ENCODE peak calls at places on chromosome 11, in six cellular contexts. K, J, X, B, Q and V are unnamed samples.
A peak's percentile ranks its signal among the peaks of the same experiment; 100 is the strongest.

GRCh38 chr11:22846726-22847125 is 13.5 kb downstream of the CCDC179 start:
- DNase-seq in Q (no peak), K (no peak), X (no peak), B (no peak), J (no peak), V (no peak)

GRCh38 chr11:75554258-75555022 is 7.6 kb upstream of the SERPINH1 start:
- DNase-seq in J (peak; percentile 74), B (peak; percentile 82), Q (peak; percentile 99), X (no peak), K (peak; percentile 74), V (peak; percentile 100)

GRCh38 chr11:63837719-63838118 is 1.2 kb upstream of the MARK2 start:
- DNase-seq in X (no peak), K (peak; percentile 39), Q (no peak), J (peak; percentile 53), B (peak; percentile 40), V (no peak)

GRCh38 chr11:131172011-131172410 is 198.4 kb upstream of the NTM start:
- DNase-seq in K (no peak), J (no peak), Q (no peak), X (no peak), B (no peak), V (no peak)

GRCh38 chr11:69173925-69174591 is 18.3 kb downstream of the SMIM38 start:
- DNase-seq in X (no peak), B (no peak), Q (peak; percentile 34), J (no peak), K (no peak), V (no peak)

GRCh38 chr11:76005746-76006145 is 190.7 kb downstream of the UVRAG start:
- DNase-seq in Q (no peak), K (no peak), X (no peak), B (no peak), J (no peak), V (no peak)

GRCh38 chr11:12201016-12201985 is 90.9 kb downstream of the MICAL2 start:
- DNase-seq in J (no peak), K (no peak), B (no peak), Q (peak; percentile 98), X (no peak), V (peak; percentile 40)

GRCh38 chr11:92765965-92766371 is 203.5 kb upstream of the MTNR1B start:
- DNase-seq in K (peak; percentile 19), X (no peak), Q (no peak), B (no peak), J (peak; percentile 33), V (no peak)

GRCh38 chr11:79864882-79865281 is 424.1 kb upstream of the TENM4 start:
- DNase-seq in B (peak; percentile 63), Q (no peak), X (no peak), K (no peak), J (no peak), V (no peak)

GRCh38 chr11:30406978-30407762 is 84.3 kb downstream of the ARL14EP start:
- DNase-seq in Q (no peak), X (no peak), B (no peak), K (no peak), J (no peak), V (no peak)

GRCh38 chr11:13223112-13223511 is 54.5 kb upstream of the BMAL1 start:
- DNase-seq in X (no peak), K (no peak), J (no peak), B (no peak), Q (no peak), V (no peak)

GRCh38 chr11:67646535-67647336 is 3.8 kb downstream of the ACY3 start:
- DNase-seq in X (peak; percentile 25), K (no peak), Q (no peak), J (no peak), B (peak; percentile 79), V (no peak)

GRCh38 chr11:63020671-63021255 is 5.1 kb upstream of the SLC22A8 start:
- DNase-seq in B (no peak), Q (no peak), K (no peak), X (peak; percentile 14), J (no peak), V (no peak)

GRCh38 chr11:16097543-16097942 is 258.8 kb downstream of the SOX6 start:
- DNase-seq in Q (no peak), B (peak; percentile 10), X (no peak), K (no peak), J (no peak), V (no peak)

GRCh38 chr11:121540627-121541026 is 87.9 kb upstream of the SORL1-AS1 start:
- DNase-seq in Q (no peak), K (no peak), X (no peak), J (no peak), B (no peak), V (no peak)

GRCh38 chr11:2776351-2777061 is 76.7 kb upstream of the KCNQ1OT1 start:
- DNase-seq in K (peak; percentile 25), X (no peak), Q (no peak), J (peak; percentile 26), B (no peak), V (no peak)

GRCh38 chr11:14578551-14578956 is 58.4 kb upstream of the PSMA1 start:
- DNase-seq in Q (no peak), K (no peak), B (peak; percentile 43), X (peak; percentile 74), J (peak; percentile 30), V (peak; percentile 76)

GRCh38 chr11:126989942-126990715 is 10.4 kb downstream of the KIRREL3 start:
- DNase-seq in J (peak; percentile 62), Q (no peak), B (peak; percentile 66), X (peak; percentile 35), K (peak; percentile 62), V (peak; percentile 32)

GRCh38 chr11:93572171-93572570 is 29.0 kb upstream of the SMCO4 start:
- DNase-seq in K (no peak), Q (no peak), X (no peak), J (no peak), B (no peak), V (no peak)

GRCh38 chr11:61494341-61495038 is 14.1 kb upstream of the LRRC10B start:
- DNase-seq in K (no peak), X (no peak), B (no peak), J (no peak), Q (no peak), V (no peak)

GRCh38 chr11:121250843-121251242 is 41.7 kb upstream of the SC5D start:
- DNase-seq in K (no peak), Q (no peak), J (no peak), B (no peak), X (no peak), V (no peak)

GRCh38 chr11:70747285-70747684 is 349.0 kb downstream of the CTTN start:
- DNase-seq in K (no peak), Q (no peak), B (no peak), J (no peak), X (no peak), V (no peak)

DNA sequence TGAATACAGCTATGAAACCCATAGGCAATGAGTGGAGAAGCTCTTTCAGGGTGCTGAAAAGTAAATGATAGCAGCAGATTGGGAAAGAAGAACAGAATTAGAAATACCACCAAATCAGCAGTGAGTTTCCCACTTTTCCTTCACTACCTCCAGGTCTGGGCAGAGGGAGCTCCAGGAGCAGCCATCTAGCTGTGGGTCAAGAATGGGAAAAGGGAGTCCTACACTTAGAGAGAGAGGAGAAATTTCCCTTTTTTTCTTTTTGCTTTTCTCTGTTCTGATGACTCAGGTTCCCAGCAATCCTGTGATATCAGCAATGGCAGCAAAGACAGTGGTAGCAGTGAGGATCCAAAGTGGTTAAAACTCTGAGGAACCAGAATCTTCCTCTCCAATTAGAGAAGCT is 263.9 kb downstream of the NXPE2 start:
- DNase-seq in X (no peak), K (no peak), J (no peak), Q (no peak), B (no peak), V (no peak)
- TF ChIP-seq CTCF in X (no peak), K (no peak), J (no peak), Q (no peak), B (no peak), V (no peak)

DNA sequence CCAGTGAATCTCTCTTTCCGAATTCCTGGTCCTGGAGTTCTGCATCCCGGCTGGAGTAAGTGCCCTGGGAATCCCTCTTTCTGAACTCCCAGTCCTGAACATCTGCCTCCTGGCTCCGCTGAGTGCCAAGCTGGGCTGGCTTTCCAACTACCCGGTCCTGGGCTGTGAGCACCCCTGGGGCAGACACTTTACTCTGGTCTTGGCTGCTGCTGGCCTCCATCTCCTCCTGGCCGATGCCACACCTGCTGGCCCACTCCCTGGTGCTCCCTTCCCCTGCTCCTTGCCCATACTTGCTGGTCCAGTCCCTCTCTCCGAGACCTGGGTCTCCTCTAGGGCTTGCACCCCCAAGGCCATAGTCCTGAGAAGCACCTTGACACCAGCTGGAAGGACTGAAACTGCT is 14.7 kb downstream of the TNKS1BP1 start:
- DNase-seq in X (no peak), K (no peak), B (no peak), J (no peak), Q (no peak), V (no peak)
- H3K4me3 ChIP-seq in X (no peak overlapping the region), K (no peak overlapping the region), B (no peak overlapping the region), J (no peak overlapping the region), Q (peak overlapping the region; percentile 58), V (peak overlapping the region; percentile 40)

DNA sequence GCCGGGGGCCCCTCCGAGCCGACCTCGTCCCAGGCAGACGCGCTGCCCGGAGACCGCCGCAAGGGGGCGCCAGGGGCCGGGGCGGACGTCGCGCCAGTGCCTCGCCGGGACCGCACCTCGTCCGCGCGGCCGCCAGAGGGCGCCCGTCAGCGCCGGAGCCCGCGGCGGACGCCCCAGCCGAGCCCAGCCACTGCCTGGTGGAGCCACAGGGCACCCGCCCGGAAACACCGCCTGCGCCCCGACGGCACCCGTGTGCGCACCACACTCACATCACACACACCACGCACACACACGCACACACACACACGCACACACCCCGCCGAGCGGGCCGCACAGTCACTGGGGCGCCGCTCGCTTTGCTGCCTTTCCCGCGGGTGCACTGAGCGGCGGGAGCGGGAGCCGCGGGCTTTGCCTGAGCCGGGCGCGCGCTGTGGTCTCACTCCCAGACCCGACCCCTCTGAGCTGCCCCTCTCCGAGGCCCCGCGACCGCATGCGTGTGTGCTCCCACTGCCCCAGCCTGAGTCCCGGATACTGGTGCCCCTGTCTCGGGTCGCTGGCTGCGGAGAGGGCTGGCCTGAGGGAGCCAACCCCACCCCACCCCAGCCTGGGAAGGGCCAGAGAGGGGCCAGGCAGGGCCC is 449.3 kb downstream of the OPCML start:
- DNase-seq in Q (no peak), J (peak; percentile 51), X (peak; percentile 12), B (peak; percentile 64), K (peak; percentile 66), V (no peak)
- TF ChIP-seq CTCF in Q (peak; percentile 81), J (peak; percentile 66), X (no peak), B (peak; percentile 68), K (peak; percentile 25), V (peak; percentile 29)

GRCh38 chr11:119728651-119729580 is at the start of gene NECTIN1:
- DNase-seq in B (peak; percentile 91), J (peak; percentile 88), Q (no peak), X (peak; percentile 84), K (peak; percentile 91), V (peak; percentile 30)
- H3K4me3 ChIP-seq in B (peak within 1 kb of the TSS; percentile 83), J (peak within 1 kb of the TSS; percentile 65), Q (peak within 1 kb of the TSS; percentile 67), X (peak within 1 kb of the TSS; percentile 88), K (no peak within 1 kb of the TSS), V (peak within 1 kb of the TSS; percentile 64)

GRCh38 chr11:6569706-6570105 is 33.7 kb downstream of the RRP8 start:
- DNase-seq in J (no peak), X (no peak), K (no peak), B (no peak), Q (no peak), V (no peak)

GRCh38 chr11:6567371-6567745 is 36.1 kb downstream of the RRP8 start:
- DNase-seq in Q (no peak), J (no peak), K (no peak), X (no peak), B (no peak), V (no peak)

GRCh38 chr11:6566704-6567370 is 36.6 kb downstream of the RRP8 start:
- DNase-seq in J (no peak), K (no peak), X (no peak), B (no peak), Q (no peak), V (no peak)

GRCh38 chr11:6565988-6566703 is 37.3 kb downstream of the RRP8 start:
- DNase-seq in B (no peak), K (no peak), X (no peak), J (no peak), Q (no peak), V (no peak)

GRCh38 chr11:6568191-6568918 is 35.1 kb downstream of the RRP8 start:
- DNase-seq in K (peak; percentile 74), B (no peak), J (no peak), X (no peak), Q (no peak), V (peak; percentile 56)
- TF ChIP-seq CTCF in K (no peak), B (no peak), J (no peak), X (no peak), Q (no peak), V (no peak)